ENCODE peak calls at places on chromosomes 4 and X, in four cellular contexts. A, N, X and V are unnamed samples.

GRCh38 chr4:153934689-153935017 is 145.8 kb upstream of the SFRP2 start:
- DNase-seq in A (no peak), N (no peak), X (no peak), V (no peak)

GRCh38 chrX:130330706-130331105 is 9.0 kb upstream of the SLC25A14 start:
- DNase-seq in N (peak), X (peak), A (peak), V (peak)

GRCh38 chr4:39664828-39665731 is 26.4 kb upstream of the SMIM14 start:
- DNase-seq in A (peak), N (no peak), X (no peak), V (no peak)

GRCh38 chr4:13705521-13706035 is 78.1 kb upstream of the BOD1L1 start:
- DNase-seq in N (no peak), X (no peak), A (no peak), V (no peak)

GRCh38 chr4:21451032-21451431 is 497.5 kb downstream of the KCNIP4 start:
- DNase-seq in X (no peak), N (no peak), A (no peak), V (no peak)

GRCh38 chr4:53479731-53480525 is 102.5 kb downstream of the FIP1L1 start:
- DNase-seq in X (no peak), N (no peak), A (no peak), V (no peak)

GRCh38 chrX:23773601-23774175 is 9.3 kb upstream of the SAT1 start:
- DNase-seq in X (peak), N (no peak), A (no peak), V (no peak)

GRCh38 chrX:1307626-1308340 is 28.8 kb upstream of the IL3RA start:
- DNase-seq in X (no peak), A (no peak), N (no peak), V (no peak)

GRCh38 chr4:16707874-16708273 is 190.6 kb downstream of the LDB2 start:
- DNase-seq in A (no peak), X (no peak), N (no peak), V (no peak)

GRCh38 chr4:42915484-42915883 is 23.0 kb downstream of the GRXCR1 start:
- DNase-seq in N (no peak), A (no peak), X (no peak), V (no peak)

GRCh38 chrX:74422029-74422352 is 698 bp downstream of the SLC16A2 start:
- DNase-seq in N (no peak), A (no peak), X (no peak), V (no peak)

GRCh38 chrX:1592128-1592862 is 891 bp downstream of the AKAP17A start:
- DNase-seq in N (peak), A (peak), X (no peak), V (no peak)

GRCh38 chr4:89358935-89359364 is 51.4 kb upstream of the GPRIN3 start:
- DNase-seq in A (no peak), X (no peak), N (no peak), V (no peak)

GRCh38 chr4:97139796-97140195 is 1003.5 kb downstream of the STPG2 start:
- DNase-seq in N (no peak), X (no peak), A (no peak), V (no peak)

GRCh38 chr4:89306486-89307184 is 965 bp downstream of the GPRIN3 start:
- DNase-seq in N (no peak), X (no peak), A (no peak), V (no peak)

GRCh38 chrX:134542485-134542884 is 82.5 kb downstream of the HPRT1 start:
- DNase-seq in X (no peak), N (no peak), A (no peak), V (no peak)

GRCh38 chr4:95095352-95095974 is 337.7 kb downstream of the BMPR1B start:
- DNase-seq in N (no peak), X (no peak), A (peak), V (no peak)

GRCh38 chrX:107454302-107454701 is 4.8 kb downstream of the FRMPD3 start:
- DNase-seq in A (no peak), N (no peak), X (no peak), V (no peak)

GRCh38 chrX:138748480-138748879 is 37.0 kb upstream of the FGF13 start:
- DNase-seq in N (no peak), X (no peak), A (no peak), V (no peak)

GRCh38 chr4:3530663-3531254 is 1.5 kb downstream of the LRPAP1 start:
- DNase-seq in X (no peak), N (no peak), A (no peak), V (no peak)

GRCh38 chr4:140363051-140363450 is 10.4 kb upstream of the SCOC start:
- DNase-seq in N (no peak), A (peak), X (no peak), V (no peak)

GRCh38 chr4:105472871-105473339 is 957 bp downstream of the PPA2 start:
- DNase-seq in A (no peak), N (no peak), X (peak), V (no peak)

GRCh38 chr4:137768881-137769280 is 236.6 kb upstream of the PCDH18 start:
- DNase-seq in A (no peak), X (no peak), N (no peak), V (no peak)

GRCh38 chr4:88280228-88280795 is 4.0 kb downstream of the PPM1K start:
- DNase-seq in A (no peak), N (no peak), X (no peak), V (no peak)

GRCh38 chr4:139988863-139989765 is 164.9 kb downstream of the MAML3 start:
- DNase-seq in N (no peak), X (no peak), A (peak), V (no peak)

GRCh38 chr4:114192854-114193253 is 213.4 kb upstream of the ARSJ start:
- DNase-seq in N (no peak), A (no peak), X (no peak), V (no peak)

GRCh38 chr4:152102184-152103000 is 341.6 kb upstream of the GATB start:
- DNase-seq in A (peak), N (no peak), X (no peak), V (no peak)

GRCh38 chrX:69372435-69372834 is 131.7 kb upstream of the NALF2 start:
- DNase-seq in N (no peak), A (no peak), X (no peak), V (no peak)

GRCh38 chrX:15515931-15516330 is 15.3 kb downstream of the BMX start:
- DNase-seq in X (no peak), N (no peak), A (no peak), V (no peak)

GRCh38 chr4:174177536-174177935 is 105.9 kb downstream of the FBXO8 start:
- DNase-seq in N (no peak), A (no peak), X (no peak), V (no peak)

GRCh38 chr4:10639100-10639499 is 45.5 kb downstream of the CLNK start:
- DNase-seq in X (no peak), N (no peak), A (no peak), V (peak)

GRCh38 chrX:139784788-139785187 is 76.8 kb upstream of the MCF2 start:
- DNase-seq in N (no peak), A (no peak), X (peak), V (no peak)

GRCh38 chr4:53717064-53717549 is 125.8 kb upstream of the LNX1 start:
- DNase-seq in A (no peak), N (no peak), X (no peak), V (no peak)

GRCh38 chr4:166991162-166991561 is 243.1 kb downstream of the SPOCK3 start:
- DNase-seq in X (no peak), N (no peak), A (no peak), V (no peak)

GRCh38 chrX:110142096-110142495 is 139.2 kb downstream of the TMEM164 start:
- DNase-seq in A (no peak), N (no peak), X (no peak), V (no peak)

GRCh38 chr4:26342328-26343040 is 21.7 kb downstream of the RBPJ start:
- DNase-seq in X (no peak), A (peak), N (no peak), V (no peak)
- TF ChIP-seq SUZ12 in X (no peak), A (no peak), N (no peak), V (no peak)

GRCh38 chr4:76780781-76781697 is 116.9 kb downstream of the SOWAHB start:
- DNase-seq in A (no peak), X (no peak), N (no peak), V (no peak)

GRCh38 chr4:76781698-76782595 is 116.0 kb downstream of the SOWAHB start:
- DNase-seq in X (peak), N (no peak), A (peak), V (no peak)

GRCh38 chr4:76783836-76784235 is 114.1 kb downstream of the SOWAHB start:
- DNase-seq in N (no peak), A (no peak), X (no peak), V (no peak)

GRCh38 chr4:76782837-76783236 is 115.1 kb downstream of the SOWAHB start:
- DNase-seq in A (no peak), N (no peak), X (no peak), V (no peak)

GRCh38 chr4:76784237-76784636 is 113.7 kb downstream of the SOWAHB start:
- DNase-seq in A (no peak), X (no peak), N (no peak), V (no peak)
- TF ChIP-seq ZNF274 in A (no peak), X (no peak), N (no peak), V (no peak)

GRCh38 chr4:30956891-30957290 is 236.7 kb downstream of the PCDH7 start:
- DNase-seq in X (no peak), A (no peak), N (no peak), V (no peak)
- TF ChIP-seq SUZ12 in X (no peak), A (no peak), N (no peak), V (no peak)

DNA sequence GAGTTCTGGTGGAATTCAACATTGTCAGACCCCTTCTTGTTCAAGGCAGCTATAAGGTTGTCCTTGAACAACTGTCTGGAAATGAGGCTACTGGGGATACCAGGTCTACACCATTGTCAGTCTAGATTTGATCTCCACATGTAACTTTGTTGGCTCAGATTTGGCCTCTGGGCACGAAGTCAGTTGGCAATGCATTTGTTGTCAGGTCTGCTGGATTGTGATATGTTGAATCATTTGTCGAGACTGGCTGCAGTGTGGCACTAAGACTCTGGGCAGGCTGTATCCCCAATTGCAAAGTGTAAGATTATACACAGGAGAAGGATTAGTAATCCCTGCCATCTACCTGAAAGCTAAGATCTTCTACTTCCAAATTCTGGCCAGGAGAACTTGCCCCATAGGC is 26.5 kb downstream of the ZNF81 start:
- DNase-seq in N (no peak), X (no peak), A (no peak), V (no peak)
- TF ChIP-seq ZNF274 in N (no peak), X (no peak), A (no peak), V (no peak)

GRCh38 chr4:150381671-150382427 is 200.1 kb upstream of the MAB21L2 start:
- DNase-seq in N (no peak), A (no peak), X (no peak), V (no peak)

GRCh38 chr4:150389896-150390530 is 191.9 kb upstream of the MAB21L2 start:
- DNase-seq in X (no peak), A (no peak), N (no peak), V (no peak)

GRCh38 chr4:150384249-150384648 is 197.7 kb upstream of the MAB21L2 start:
- DNase-seq in X (no peak), A (no peak), N (no peak), V (no peak)

GRCh38 chr4:150387983-150388382 is 194.0 kb upstream of the MAB21L2 start:
- DNase-seq in X (no peak), A (no peak), N (no peak), V (no peak)

DNA sequence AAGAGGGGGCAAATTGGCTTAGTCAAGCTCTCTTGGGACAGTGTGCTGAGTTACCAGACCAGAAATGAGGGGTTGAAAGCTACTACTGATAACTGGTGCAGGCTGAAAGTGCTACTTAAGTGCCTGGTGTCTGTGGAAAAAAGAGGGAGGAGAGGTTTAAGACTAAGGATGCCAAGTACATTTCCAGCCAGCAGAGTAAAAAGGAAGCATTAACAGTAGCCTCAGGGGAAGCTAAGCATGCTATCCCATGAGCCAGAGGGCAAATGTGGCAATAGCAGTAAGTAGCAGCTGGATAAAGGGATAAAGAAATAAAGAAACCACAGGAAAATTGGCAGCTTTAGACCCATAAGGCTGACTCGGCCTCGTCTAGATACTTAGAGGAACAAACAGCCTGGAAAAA is 196.3 kb upstream of the MAB21L2 start:
- DNase-seq in N (no peak), A (no peak), X (no peak), V (no peak)
- TF ChIP-seq SUZ12 in N (no peak), A (no peak), X (no peak), V (no peak)

DNA sequence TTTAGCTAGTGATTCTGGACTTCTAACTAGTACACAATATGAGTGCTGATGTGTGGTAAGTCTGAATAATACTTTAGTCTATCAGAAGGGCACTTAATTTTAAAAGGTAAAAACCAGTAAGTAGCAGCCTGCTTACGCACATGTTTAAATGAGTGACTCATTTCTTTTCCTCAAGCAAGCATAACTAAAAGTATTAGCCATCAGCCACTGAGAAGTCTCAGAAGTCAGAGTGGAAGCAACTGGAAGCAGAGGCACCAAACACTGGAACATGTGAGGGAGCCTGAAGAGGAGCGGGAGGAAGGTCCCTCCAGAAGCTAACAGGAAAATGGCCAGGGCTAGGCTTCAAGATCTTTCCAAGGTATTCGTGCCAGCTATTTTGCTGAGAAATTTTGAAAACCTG is 257.7 kb downstream of the RAPGEF2 start:
- DNase-seq in N (no peak), A (no peak), X (no peak), V (no peak)
- TF ChIP-seq ZNF274 in N (no peak), A (no peak), X (no peak), V (no peak)

GRCh38 chr4:145234086-145234694 is 53.8 kb upstream of the OTUD4 start:
- DNase-seq in A (peak), X (peak), N (peak), V (peak)
- TF ChIP-seq SUZ12 in A (no peak), X (no peak), N (no peak), V (no peak)